ENCODE peak calls at places on chromosomes 6 and 20, in six cellular contexts. G is endodermal cell; P is hepatocyte; U is heart left ventricle; I is CD8-positive, alpha-beta T cell; E is upper lobe of left lung. J is an unnamed sample.

GRCh38 chr6:344816-345340 is 46.7 kb upstream of the IRF4 start:
- DNase-seq in G (no peak), P (no peak), U (no peak), I (no peak), E (no peak), J (no peak)

GRCh38 chr6:157561037-157561790 is 180.2 kb downstream of the ZDHHC14 start:
- DNase-seq in G (no peak), P (no peak), U (no peak), I (no peak), E (no peak), J (no peak)

GRCh38 chr6:108492131-108492766 is 68.5 kb upstream of the FOXO3 start:
- DNase-seq in G (no peak), P (peak; percentile 63), U (no peak), I (no peak), E (no peak), J (no peak)

GRCh38 chr20:62370115-62370806 is 3.1 kb upstream of the LAMA5 start:
- DNase-seq in G (no peak), P (peak; percentile 48), U (no peak), I (no peak), E (no peak), J (no peak)

GRCh38 chr6:42300701-42301100 is 83.0 kb upstream of the MRPS10 start:
- DNase-seq in G (peak; percentile 41), P (no peak), U (no peak), I (no peak), E (no peak), J (no peak)

GRCh38 chr6:42249279-42249678 is 31.6 kb upstream of the MRPS10 start:
- DNase-seq in G (no peak), P (no peak), U (no peak), I (no peak), E (no peak), J (no peak)

GRCh38 chr6:116571683-116572000 is 338 bp downstream of the RWDD1 start:
- DNase-seq in G (no peak), P (no peak), U (no peak), I (no peak), E (no peak), J (no peak)

GRCh38 chr6:116144590-116144989 is 18.7 kb upstream of the COL10A1 start:
- DNase-seq in G (no peak), P (no peak), U (no peak), I (no peak), E (no peak), J (no peak)

GRCh38 chr20:2524435-2525272 is 11.7 kb upstream of the TMC2 start:
- DNase-seq in G (peak; percentile 97), P (peak; percentile 91), U (peak; percentile 88), I (peak; percentile 93), E (peak; percentile 92), J (peak; percentile 82)

GRCh38 chr6:135531954-135532490 is 34.5 kb upstream of the AHI1 start:
- DNase-seq in G (no peak), P (no peak), U (no peak), I (no peak), E (no peak), J (no peak)

GRCh38 chr20:14951707-14952106 is 614.3 kb upstream of the FLRT3 start:
- DNase-seq in G (no peak), P (peak; percentile 33), U (no peak), I (no peak), E (no peak), J (no peak)

GRCh38 chr6:110040716-110041115 is 62.6 kb downstream of the GPR6 start:
- DNase-seq in G (no peak), P (no peak), U (no peak), I (no peak), E (no peak), J (no peak)

GRCh38 chr20:48787861-48788375 is 39.9 kb downstream of the PREX1 start:
- DNase-seq in G (no peak), P (no peak), U (no peak), I (no peak), E (no peak), J (no peak)

GRCh38 chr20:11849976-11850670 is 67.6 kb upstream of the BTBD3 start:
- DNase-seq in G (no peak), P (no peak), U (no peak), I (no peak), E (no peak), J (no peak)

GRCh38 chr20:39853664-39854063 is 835.4 kb downstream of the MAFB start:
- DNase-seq in G (peak; percentile 72), P (no peak), U (no peak), I (no peak), E (no peak), J (no peak)

GRCh38 chr6:159117031-159117430 is 52.2 kb upstream of the FNDC1 start:
- DNase-seq in G (no peak), P (no peak), U (no peak), I (no peak), E (no peak), J (no peak)

GRCh38 chr6:37691904-37692806 is 5.5 kb downstream of the MDGA1 start:
- DNase-seq in G (peak; percentile 98), P (peak; percentile 80), U (peak; percentile 68), I (peak; percentile 81), E (peak; percentile 63), J (peak; percentile 67)

GRCh38 chr6:104130343-104130742 is 729.4 kb downstream of the HACE1 start:
- DNase-seq in G (no peak), P (no peak), U (no peak), I (no peak), E (no peak), J (no peak)

DNA sequence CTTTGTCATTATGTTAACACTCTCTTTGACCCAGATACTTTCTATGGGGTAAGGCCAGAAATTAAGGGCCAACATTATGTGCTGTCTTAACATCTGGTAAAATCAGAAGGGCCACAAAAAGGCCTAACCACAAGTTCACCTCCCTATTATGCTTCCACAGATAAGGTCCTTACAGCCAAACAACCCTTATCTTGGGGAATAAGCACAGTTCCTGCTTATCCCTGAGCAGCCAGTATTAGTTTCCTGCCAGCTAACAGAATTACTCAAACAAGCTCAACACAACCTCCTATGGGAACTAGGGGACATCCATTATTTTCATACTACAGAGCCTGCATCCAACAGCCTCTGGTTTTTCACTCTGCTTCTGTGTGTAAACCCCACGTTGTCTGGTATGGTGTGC is 724.8 kb downstream of the HACE1 start:
- DNase-seq in G (no peak), P (no peak), U (no peak), I (no peak), E (no peak), J (no peak)
- TF ChIP-seq CTCF in G (no peak), P (no peak), U (no peak), I (no peak), E (no peak), J (no peak)

GRCh38 chr6:43308101-43308989 is at the start of gene CRIP3:
- DNase-seq in G (peak; percentile 93), P (peak; percentile 50), U (peak; percentile 64), I (peak; percentile 45), E (peak; percentile 62), J (no peak)
- TF ChIP-seq CTCF in G (peak; percentile 68), P (peak; percentile 8), U (peak; percentile 33), I (peak; percentile 41), E (no peak), J (no peak)

GRCh38 chr6:139965393-139965792 is 590.9 kb upstream of the CITED2 start:
- DNase-seq in G (no peak), P (no peak), U (no peak), I (no peak), E (no peak), J (no peak)

GRCh38 chr6:139961190-139961589 is 586.7 kb upstream of the CITED2 start:
- DNase-seq in G (no peak), P (no peak), U (no peak), I (no peak), E (no peak), J (no peak)

GRCh38 chr6:139960676-139961075 is 586.2 kb upstream of the CITED2 start:
- DNase-seq in G (no peak), P (no peak), U (no peak), I (no peak), E (no peak), J (no peak)

GRCh38 chr6:139964737-139965136 is 590.3 kb upstream of the CITED2 start:
- DNase-seq in G (no peak), P (no peak), U (no peak), I (no peak), E (no peak), J (no peak)

DNA sequence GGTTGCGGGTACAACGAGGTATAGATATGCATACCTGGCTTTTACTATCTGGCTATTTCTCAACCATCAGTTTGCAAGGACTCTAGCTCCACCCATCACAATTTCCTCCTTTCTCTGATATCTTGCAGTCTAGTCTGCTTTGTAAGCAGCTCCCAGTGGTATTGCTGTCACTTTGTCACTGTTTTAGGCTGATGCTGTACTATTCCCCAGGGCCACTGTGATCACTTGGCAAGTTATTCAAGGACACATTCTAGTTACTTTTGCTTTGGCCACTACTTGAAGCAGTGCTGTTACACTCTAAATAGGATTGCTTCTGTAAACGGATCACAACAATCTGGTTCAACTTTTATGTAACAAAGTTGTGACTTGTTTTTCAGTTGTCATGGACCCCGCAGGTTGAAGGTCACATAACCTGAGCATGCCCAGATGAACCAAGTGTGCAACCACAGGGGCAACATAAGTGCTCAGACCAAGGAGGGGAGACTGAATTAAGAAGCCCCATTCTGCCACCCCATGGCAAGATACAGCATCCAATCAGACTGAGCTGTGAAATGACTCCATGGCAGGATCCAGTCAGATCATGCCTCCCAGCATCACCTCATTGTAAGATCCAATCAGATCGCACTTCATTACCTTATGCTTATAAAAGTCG is 588.3 kb upstream of the CITED2 start:
- DNase-seq in G (no peak), P (no peak), U (no peak), I (no peak), E (no peak), J (no peak)
- TF ChIP-seq CTCF in G (no peak), P (no peak), U (no peak), I (no peak), E (no peak), J (no peak)

GRCh38 chr20:934186-934840 is 18.2 kb upstream of the ANGPT4 start:
- DNase-seq in G (peak; percentile 57), P (no peak), U (no peak), I (no peak), E (peak; percentile 1), J (no peak)
- TF ChIP-seq CTCF in G (peak; percentile 62), P (no peak), U (no peak), I (no peak), E (no peak), J (no peak)

DNA sequence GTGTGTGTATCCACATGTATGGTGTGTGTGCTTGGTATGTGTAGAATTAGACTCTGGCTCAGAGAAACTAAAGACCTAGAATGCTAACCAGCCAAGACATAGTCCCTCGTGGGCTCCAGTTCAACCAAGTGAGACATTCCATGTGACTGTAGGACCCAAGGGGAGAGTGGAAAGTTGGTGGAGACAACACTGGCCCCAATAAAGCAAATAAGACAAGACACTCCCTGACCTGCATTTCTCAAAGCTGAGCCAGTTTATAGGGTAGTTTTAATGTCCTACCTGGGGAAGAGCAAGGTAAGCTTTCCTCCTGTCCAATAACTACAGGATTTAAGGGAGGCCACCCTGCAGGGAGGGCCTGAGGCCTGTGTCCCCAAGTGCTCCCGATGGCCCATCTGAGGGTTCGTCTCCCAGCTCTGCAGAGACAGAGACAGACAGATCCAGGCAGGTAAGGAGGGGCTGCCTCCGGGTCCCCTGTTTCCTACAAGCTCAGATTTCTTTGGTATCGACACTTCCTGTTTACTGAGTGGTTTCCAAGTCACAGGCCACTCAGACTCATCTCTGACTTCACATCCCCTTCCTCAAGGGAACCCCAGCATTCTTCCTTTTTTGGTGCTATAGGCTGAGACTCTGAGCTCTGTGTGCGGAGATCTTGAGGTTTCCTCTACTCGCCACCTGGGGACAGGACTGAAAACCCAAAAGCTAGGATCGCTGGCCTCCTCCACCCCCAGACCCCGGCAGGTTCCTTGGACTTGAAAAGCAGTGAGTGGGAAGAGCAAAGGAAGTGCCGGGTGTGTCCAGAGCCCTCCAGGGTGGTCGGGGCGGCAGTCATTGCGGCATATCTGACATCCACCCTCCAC is 92.4 kb downstream of the PRND start:
- DNase-seq in G (peak; percentile 32), P (no peak), U (no peak), I (peak; percentile 62), E (peak; percentile 75), J (no peak)
- TF ChIP-seq CTCF in G (no peak), P (no peak), U (no peak), I (no peak), E (no peak), J (no peak)

J was measured in omental fat pad.